ENCODE peak calls at places on chromosomes 12 and 14, in seven cellular contexts. W is neural progenitor cell, C is PC-3, L is OCI-LY7, F is astrocyte, M is SK-N-SH, E is GM23248. N is an unnamed sample. For H3K79me2, the result is how much of the 10 kb centered on the place peaks cover.

GRCh38 chr12:120007272-120007671 is 18.2 kb downstream of the BICDL1 start:
- DNase-seq in W (peak), M (no peak), E (no peak), F (no peak), C (no peak), L (peak), N (no peak)

GRCh38 chr12:80053048-80053790 is 46.1 kb upstream of the OTOGL start:
- DNase-seq in L (no peak), F (peak), E (peak), C (peak), W (no peak), M (peak), N (no peak)

GRCh38 chr14:41302776-41303175 is 303.9 kb upstream of the LRFN5 start:
- DNase-seq in F (no peak), M (no peak), C (no peak), L (no peak), W (peak), E (no peak), N (no peak)

GRCh38 chr12:105280966-105281693 is 45.2 kb upstream of the APPL2 start:
- DNase-seq in E (no peak), F (no peak), W (no peak), M (no peak), L (no peak), C (peak), N (no peak)

GRCh38 chr14:100297320-100298300 is 8.6 kb downstream of the SLC25A29 start:
- DNase-seq in W (no peak), L (peak), C (no peak), E (peak), F (peak), M (peak), N (no peak)

GRCh38 chr14:62138593-62138992 is 376.4 kb downstream of the SNAPC1 start:
- DNase-seq in F (no peak), M (no peak), W (peak), E (no peak), L (no peak), C (no peak), N (no peak)

GRCh38 chr12:132416827-132417226 is 73.1 kb upstream of the FBRSL1 start:
- DNase-seq in L (no peak), F (no peak), W (no peak), M (no peak), C (no peak), E (no peak), N (no peak)

GRCh38 chr14:100393906-100394732 is 71.0 kb downstream of the SLC25A47 start:
- DNase-seq in W (no peak), L (no peak), M (peak), C (no peak), E (no peak), F (no peak), N (no peak)

GRCh38 chr14:63670692-63671091 is 29.0 kb upstream of the WDR89 start:
- DNase-seq in F (no peak), L (no peak), W (no peak), E (no peak), C (no peak), M (no peak), N (no peak)

GRCh38 chr12:52524898-52525591 is 4.9 kb upstream of the KRT5 start:
- DNase-seq in L (no peak), M (no peak), C (no peak), F (no peak), E (no peak), W (no peak), N (peak)

GRCh38 chr12:52527121-52527800 is 7.1 kb upstream of the KRT5 start:
- DNase-seq in M (no peak), W (no peak), C (no peak), E (no peak), F (no peak), L (no peak), N (no peak)

GRCh38 chr12:52524241-52524897 is 4.2 kb upstream of the KRT5 start:
- DNase-seq in M (no peak), C (no peak), W (no peak), L (no peak), F (no peak), E (no peak), N (peak)

GRCh38 chr12:52526511-52526951 is 6.3 kb upstream of the KRT5 start:
- DNase-seq in C (no peak), W (no peak), M (no peak), F (no peak), E (no peak), L (no peak), N (no peak)

GRCh38 chr12:52525661-52526499 is 5.7 kb upstream of the KRT5 start:
- DNase-seq in M (no peak), C (no peak), W (no peak), L (no peak), E (no peak), F (no peak), N (no peak)
- H3K27ac ChIP-seq in M (no peak), C (no peak), W (no peak), L (no peak), E (no peak), F (no peak), N (peak)

GRCh38 chr14:37213016-37213415 is 15.3 kb downstream of the MIPOL1 start:
- DNase-seq in E (no peak), L (no peak), F (no peak), M (no peak), W (no peak), C (no peak), N (no peak)
- H3K79me2 ChIP-seq in E (under half), L (under half), F (under half), M (under half), W (under half), C (under half), N (under half)

GRCh38 chr14:22482782-22483553 is 106.1 kb downstream of the DAD1 start:
- DNase-seq in F (no peak), E (no peak), W (no peak), M (no peak), C (no peak), L (no peak), N (no peak)

GRCh38 chr14:22483863-22484593 is 105.0 kb downstream of the DAD1 start:
- DNase-seq in E (peak), W (no peak), F (no peak), L (no peak), C (no peak), M (no peak), N (no peak)

GRCh38 chr14:22481546-22481945 is 107.5 kb downstream of the DAD1 start:
- DNase-seq in C (no peak), W (no peak), E (no peak), F (no peak), M (no peak), L (no peak), N (no peak)

GRCh38 chr14:22479781-22480464 is 109.1 kb downstream of the DAD1 start:
- DNase-seq in W (no peak), F (peak), C (no peak), M (no peak), L (no peak), E (no peak), N (no peak)

GRCh38 chr14:22482085-22482694 is 106.8 kb downstream of the DAD1 start:
- DNase-seq in W (no peak), F (no peak), L (no peak), E (no peak), C (no peak), M (no peak), N (no peak)
- H3K4me3 ChIP-seq in W (no peak), F (no peak), L (peak), E (no peak), C (no peak), M (no peak), N (no peak)

DNA sequence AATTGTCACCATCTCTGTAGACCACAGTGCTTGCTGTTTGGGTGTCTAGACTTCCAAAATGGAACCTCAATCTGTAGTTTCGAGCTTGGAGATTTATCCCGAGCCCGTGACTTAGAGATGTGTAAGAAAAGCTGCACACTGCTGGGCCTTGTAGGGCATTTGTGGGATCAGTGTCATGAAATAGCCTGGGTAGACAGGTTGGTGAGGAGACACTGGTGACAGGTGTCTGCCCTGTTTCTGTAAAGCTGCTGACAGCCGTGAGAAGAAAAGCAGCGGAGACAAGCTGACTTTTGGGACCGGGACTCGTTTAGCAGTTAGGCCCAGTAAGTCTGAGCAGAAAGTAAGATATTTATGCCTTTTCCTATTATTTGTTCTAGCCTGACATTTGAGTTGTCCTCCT is 95.9 kb downstream of the DAD1 start:
- DNase-seq in L (no peak), W (no peak), F (no peak), C (no peak), M (no peak), E (no peak), N (no peak)
- H3K27ac ChIP-seq in L (peak), W (no peak), F (no peak), C (no peak), M (no peak), E (no peak), N (no peak)

GRCh38 chr12:110561471-110562201 is 21.5 kb downstream of the PPTC7 start:
- DNase-seq in C (no peak), E (peak), M (no peak), L (peak), W (no peak), F (no peak), N (no peak)
- H3K79me2 ChIP-seq in C (half or more), E (half or more), M (half or more), L (half or more), W (half or more), F (half or more), N (half or more)

GRCh38 chr14:98564006-98564405 is 708.0 kb downstream of the BCL11B start:
- DNase-seq in L (no peak), F (no peak), W (peak), E (no peak), C (no peak), M (no peak), N (no peak)

GRCh38 chr14:98564541-98564940 is 707.5 kb downstream of the BCL11B start:
- DNase-seq in L (no peak), F (no peak), W (no peak), C (no peak), M (no peak), E (no peak), N (peak)
- H3K4me3 ChIP-seq in L (no peak), F (no peak), W (no peak), C (no peak), M (no peak), E (no peak), N (no peak)

DNA sequence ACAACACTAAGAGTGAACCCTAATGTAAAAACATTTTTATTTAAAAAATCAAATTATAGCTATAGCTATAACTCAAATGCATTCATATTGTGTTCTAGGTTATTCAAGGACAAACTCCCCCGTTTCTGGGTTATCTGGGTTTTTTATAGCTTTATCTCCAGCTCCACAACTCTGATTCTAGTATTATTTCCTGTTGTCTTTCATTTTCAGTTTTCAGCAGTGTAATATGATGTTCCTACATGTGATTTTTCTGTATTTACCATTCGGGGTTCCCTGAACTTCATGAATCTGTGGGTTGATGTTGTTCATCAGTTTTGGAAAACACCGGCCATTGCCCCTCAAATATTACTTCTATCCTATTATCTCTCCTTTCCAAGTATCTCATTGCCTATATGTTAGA is 221.9 kb upstream of the FOXN3 start:
- DNase-seq in C (no peak), W (no peak), L (no peak), M (no peak), F (no peak), E (no peak), N (no peak)
- H3K27ac ChIP-seq in C (no peak), W (no peak), L (no peak), M (no peak), F (no peak), E (no peak), N (no peak)

GRCh38 chr12:123401753-123402683 is 18.1 kb downstream of the KMT5A start:
- DNase-seq in M (no peak), F (no peak), L (no peak), C (no peak), E (no peak), W (peak), N (no peak)
- H3K79me2 ChIP-seq in M (half or more), F (half or more), L (under half), C (under half), E (half or more), W (under half), N (under half)

N was measured in keratinocyte.